ENCODE peak calls at places on chromosome 2, in nine cellular contexts. K is breast epithelium, M is AG09319, P is tibial artery, Z is A549, X is Panc1, R is GM12864, G is cardiac fibroblast, T is BE2C. W is an unnamed sample.

GRCh38 chr2:111668741-111669140 is 215.3 kb downstream of the ANAPC1 start:
- DNase-seq in M (no peak), G (no peak), X (no peak), R (no peak), T (no peak), K (no peak), P (no peak), Z (no peak), W (no peak)

GRCh38 chr2:64405476-64406406 is 48.2 kb upstream of the LGALSL start:
- DNase-seq in K (no peak), P (peak), R (no peak), T (no peak), Z (no peak), X (no peak), G (peak), M (peak), W (no peak)

GRCh38 chr2:119253114-119253702 is 29.6 kb downstream of the STEAP3 start:
- DNase-seq in T (no peak), X (no peak), M (no peak), P (no peak), G (peak), R (no peak), Z (no peak), K (no peak), W (no peak)

GRCh38 chr2:229270551-229271410 is at the start of gene PID1:
- DNase-seq in G (peak), Z (peak), T (no peak), X (no peak), M (no peak), P (peak), K (no peak), R (no peak), W (peak)

GRCh38 chr2:35530615-35531135 is 824.9 kb upstream of the CRIM1 start:
- DNase-seq in T (no peak), M (no peak), G (no peak), K (no peak), P (no peak), Z (no peak), R (no peak), X (no peak), W (no peak)

GRCh38 chr2:72979896-72980295 is 62.6 kb downstream of the EMX1 start:
- DNase-seq in X (no peak), G (no peak), T (no peak), M (no peak), Z (no peak), R (no peak), P (no peak), K (no peak), W (no peak)

GRCh38 chr2:152925540-152926448 is 207.4 kb downstream of the ARL6IP6 start:
- DNase-seq in G (peak), R (peak), K (no peak), P (peak), Z (peak), T (peak), X (peak), M (no peak), W (peak)

GRCh38 chr2:27038012-27038411 is 5.2 kb downstream of the TMEM214 start:
- DNase-seq in T (no peak), Z (no peak), X (no peak), P (no peak), K (no peak), M (no peak), R (no peak), G (no peak), W (no peak)

GRCh38 chr2:86232373-86232784 is 33.1 kb downstream of the MRPL35 start:
- DNase-seq in G (no peak), R (no peak), P (no peak), T (no peak), Z (no peak), X (no peak), K (no peak), M (no peak), W (no peak)

GRCh38 chr2:235371018-235371417 is 122.8 kb upstream of the AGAP1 start:
- DNase-seq in K (no peak), P (no peak), G (no peak), R (no peak), M (no peak), T (no peak), X (no peak), Z (no peak), W (no peak)

GRCh38 chr2:16117021-16117700 is 176.8 kb downstream of the MYCN start:
- DNase-seq in X (no peak), R (no peak), T (peak), Z (no peak), G (no peak), P (no peak), K (no peak), M (no peak), W (no peak)

GRCh38 chr2:219836647-219837177 is 209.3 kb downstream of the SLC4A3 start:
- DNase-seq in X (no peak), K (no peak), R (no peak), P (no peak), G (peak), T (peak), M (no peak), Z (peak), W (no peak)

GRCh38 chr2:69138247-69138754 is 125.3 kb downstream of the ANTXR1 start:
- DNase-seq in G (peak), X (peak), K (no peak), R (no peak), P (no peak), M (no peak), T (no peak), Z (peak), W (no peak)

GRCh38 chr2:58856100-58856499 is 615.0 kb upstream of the FANCL start:
- DNase-seq in K (no peak), T (no peak), R (no peak), G (no peak), Z (no peak), X (no peak), M (no peak), P (no peak), W (no peak)

GRCh38 chr2:222609391-222609790 is 46.5 kb downstream of the FARSB start:
- DNase-seq in R (no peak), P (no peak), T (no peak), G (peak), Z (no peak), K (no peak), X (no peak), M (no peak), W (no peak)

GRCh38 chr2:222613715-222614331 is 42.1 kb downstream of the FARSB start:
- DNase-seq in X (peak), M (no peak), Z (peak), R (peak), P (no peak), K (no peak), G (peak), T (peak), W (no peak)

GRCh38 chr2:222611684-222612083 is 44.2 kb downstream of the FARSB start:
- DNase-seq in T (no peak), R (no peak), X (no peak), G (no peak), M (no peak), Z (no peak), P (no peak), K (no peak), W (no peak)

GRCh38 chr2:222608081-222608480 is 47.8 kb downstream of the FARSB start:
- DNase-seq in P (no peak), M (no peak), R (no peak), K (no peak), X (no peak), Z (no peak), G (no peak), T (no peak), W (no peak)

GRCh38 chr2:222610746-222611145 is 45.1 kb downstream of the FARSB start:
- DNase-seq in Z (no peak), M (no peak), R (no peak), T (no peak), K (no peak), X (no peak), P (no peak), G (peak), W (no peak)
- TF ChIP-seq CTCF in Z (no peak), M (no peak), R (peak), T (peak), K (no peak), X (no peak), P (no peak), G (no peak), W (peak)

GRCh38 chr2:134362751-134363150 is 108.9 kb downstream of the MGAT5 start:
- DNase-seq in K (no peak), X (no peak), R (no peak), P (no peak), G (no peak), Z (no peak), T (no peak), M (no peak), W (no peak)

GRCh38 chr2:134367915-134368911 is 114.3 kb downstream of the MGAT5 start:
- DNase-seq in M (no peak), G (no peak), Z (no peak), P (no peak), T (no peak), X (no peak), K (no peak), R (no peak), W (no peak)

GRCh38 chr2:134366359-134366758 is 112.5 kb downstream of the MGAT5 start:
- DNase-seq in K (no peak), T (no peak), G (no peak), R (no peak), Z (no peak), M (no peak), X (no peak), P (no peak), W (no peak)

GRCh38 chr2:134367216-134367615 is 113.3 kb downstream of the MGAT5 start:
- DNase-seq in M (no peak), R (no peak), G (no peak), T (no peak), K (no peak), X (no peak), P (no peak), Z (no peak), W (peak)

DNA sequence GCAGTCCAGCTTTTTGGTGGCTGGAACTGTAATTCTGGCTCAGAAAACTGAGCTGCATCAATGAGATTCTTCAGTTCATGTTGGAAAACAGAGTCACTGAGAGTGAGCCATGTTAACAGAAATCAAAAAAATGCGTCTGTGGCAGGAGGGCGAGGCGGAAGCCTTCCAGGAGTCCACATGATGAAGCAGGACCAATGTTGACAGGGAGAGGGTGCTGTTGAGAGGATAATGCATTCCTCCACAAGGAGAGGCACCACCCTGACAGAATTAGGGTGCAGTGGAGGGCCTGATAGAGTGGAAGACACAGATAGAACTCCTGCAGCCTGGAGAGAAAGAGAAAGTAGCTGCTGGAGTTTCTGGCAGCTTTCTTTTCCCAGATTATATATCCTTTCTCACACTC is 111.5 kb downstream of the MGAT5 start:
- DNase-seq in Z (peak), M (no peak), T (no peak), P (no peak), G (peak), R (no peak), K (no peak), X (no peak), W (no peak)
- TF ChIP-seq CTCF in Z (no peak), M (no peak), T (no peak), P (peak), G (peak), R (peak), K (no peak), X (no peak), W (no peak)

GRCh38 chr2:23545811-23546210 is 160.8 kb downstream of the KLHL29 start:
- DNase-seq in X (no peak), K (no peak), R (no peak), M (no peak), P (no peak), G (no peak), Z (no peak), T (peak), W (no peak)

GRCh38 chr2:23548143-23548769 is 163.3 kb downstream of the KLHL29 start:
- DNase-seq in X (no peak), Z (no peak), R (no peak), K (no peak), G (no peak), T (no peak), P (no peak), M (no peak), W (no peak)

GRCh38 chr2:23549051-23549450 is 164.1 kb downstream of the KLHL29 start:
- DNase-seq in K (no peak), M (no peak), T (no peak), Z (no peak), R (no peak), P (no peak), G (no peak), X (no peak), W (no peak)

GRCh38 chr2:23546913-23547312 is 161.9 kb downstream of the KLHL29 start:
- DNase-seq in X (no peak), T (no peak), G (no peak), Z (no peak), M (no peak), K (no peak), R (no peak), P (no peak), W (no peak)

GRCh38 chr2:23547725-23548124 is 162.7 kb downstream of the KLHL29 start:
- DNase-seq in T (no peak), X (no peak), R (no peak), M (no peak), Z (no peak), K (no peak), G (no peak), P (no peak), W (no peak)
- TF ChIP-seq CTCF in T (peak), X (no peak), R (no peak), M (no peak), Z (no peak), K (no peak), G (no peak), P (no peak), W (no peak)

DNA sequence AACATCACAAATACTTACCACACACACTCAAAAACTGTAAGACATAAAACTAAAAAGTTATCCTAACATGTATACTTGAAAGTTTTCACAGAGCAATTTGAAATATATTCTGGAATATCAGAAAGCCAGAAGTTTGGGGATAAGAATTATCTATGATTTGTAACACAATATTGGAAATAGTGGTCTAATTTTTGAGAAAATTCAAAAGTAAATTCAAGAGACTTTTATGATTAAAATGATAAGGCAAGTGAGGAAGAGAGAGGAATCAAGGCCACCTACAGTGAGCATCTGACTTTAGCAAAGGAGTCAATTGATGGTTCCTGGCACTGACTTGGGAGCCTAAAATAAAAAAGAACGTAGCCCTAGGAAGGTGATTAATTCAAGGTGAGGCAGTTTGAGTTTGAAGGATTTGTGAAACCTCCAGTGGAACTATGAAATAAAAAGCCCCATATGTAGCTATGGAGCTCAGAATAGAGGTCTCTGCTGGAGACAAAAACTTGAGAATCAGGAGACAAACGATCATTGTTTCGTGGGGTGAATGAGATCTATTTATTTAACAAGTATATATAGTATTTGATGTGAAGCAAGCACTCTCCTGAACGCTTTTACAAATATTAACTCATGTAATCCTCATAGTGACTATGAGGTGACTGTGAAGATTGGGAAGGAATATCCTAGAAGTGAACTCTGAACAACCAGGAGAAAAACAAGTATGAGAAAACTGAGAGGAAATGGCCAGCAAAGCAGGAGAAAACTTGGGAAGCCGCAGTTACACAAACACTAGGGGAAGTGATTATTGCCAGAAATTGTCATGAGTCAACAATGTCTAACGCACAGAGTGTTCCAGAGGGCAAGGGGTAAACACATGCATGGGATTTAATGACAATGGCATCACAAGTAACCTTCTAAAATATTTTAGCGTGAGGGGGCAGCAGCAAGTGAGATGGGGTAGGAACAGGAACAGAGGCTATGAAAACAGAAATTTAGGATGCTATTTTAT is 12.8 kb downstream of the TFPI start:
- DNase-seq in M (peak), P (peak), G (peak), Z (peak), X (no peak), R (no peak), T (no peak), K (no peak), W (no peak)
- TF ChIP-seq CTCF in M (no peak), P (no peak), G (no peak), Z (no peak), X (peak), R (no peak), T (no peak), K (no peak), W (no peak)

DNA sequence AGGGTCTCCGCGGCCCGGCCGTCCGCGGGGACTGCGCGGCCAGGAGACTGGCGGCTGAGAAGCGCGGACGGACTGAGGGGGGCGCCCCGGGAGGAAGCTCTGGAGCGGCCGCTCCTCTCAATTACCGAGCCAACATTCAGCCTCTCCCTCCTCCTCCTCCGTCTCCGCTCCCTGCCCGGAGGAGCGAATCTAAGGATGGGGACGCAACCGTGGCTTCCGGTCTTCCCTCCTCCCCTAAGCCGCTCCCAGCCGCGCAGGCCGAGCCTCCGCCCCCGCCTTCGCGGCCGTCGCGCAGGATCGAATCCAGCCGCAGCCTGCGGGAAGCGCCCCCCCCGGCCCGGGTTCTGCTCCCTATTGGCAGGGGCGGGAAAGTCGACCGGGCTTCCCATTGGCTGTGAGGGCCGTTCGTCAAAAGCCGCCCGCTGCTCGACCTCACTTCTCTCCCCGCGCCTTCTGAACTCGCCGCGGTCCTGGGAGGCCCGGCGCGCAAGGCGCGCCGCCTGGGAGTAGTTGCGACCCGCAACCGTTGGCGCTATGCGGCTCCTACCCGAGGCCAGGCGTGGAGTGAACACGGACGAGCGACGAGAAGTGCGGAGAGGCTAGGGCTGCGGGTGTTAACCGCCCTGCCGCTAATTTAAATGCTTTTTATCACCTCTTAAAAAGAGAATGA is at the start of gene HNRNPLL:
- DNase-seq in X (peak), T (peak), K (peak), Z (peak), M (peak), G (peak), R (peak), P (peak), W (peak)
- TF ChIP-seq CTCF in X (no peak), T (no peak), K (no peak), Z (no peak), M (no peak), G (no peak), R (no peak), P (no peak), W (peak)